ENCODE peak calls at places on chromosomes 1 and 21, in nine cellular contexts. Y is HCT116, D is stomach, O is testis, W is body of pancreas, M is GM12878, X is tibial nerve, I is gastrocnemius medialis, E is heart left ventricle. C is an unnamed sample. For H3K9me3, the result is how much of the 10 kb centered on the place peaks cover.

GRCh38 chr1:73144321-73144720 is 862.0 kb upstream of the NEGR1 start:
- DNase-seq in X (no peak), O (no peak), Y (no peak), M (no peak), W (no peak), D (no peak), E (no peak), I (no peak), C (no peak)

GRCh38 chr1:221742555-221743415 is 896 bp upstream of the DUSP10 start:
- DNase-seq in I (peak), M (no peak), X (peak), E (peak), W (peak), D (peak), O (peak), Y (peak), C (peak)

GRCh38 chr1:182174202-182174855 is 112.8 kb upstream of the ZNF648 start:
- DNase-seq in O (no peak), X (no peak), M (no peak), D (no peak), E (peak), W (no peak), Y (no peak), I (peak), C (no peak)

GRCh38 chr1:163596541-163597258 is 274.9 kb downstream of the NUF2 start:
- DNase-seq in X (no peak), E (no peak), D (no peak), M (no peak), I (no peak), O (no peak), W (no peak), Y (no peak), C (no peak)

GRCh38 chr1:161940866-161941591 is 82.6 kb downstream of the OLFML2B start:
- DNase-seq in X (no peak), D (no peak), O (no peak), I (no peak), M (no peak), Y (no peak), E (no peak), W (no peak), C (no peak)

GRCh38 chr1:194161591-194161990 is 975.2 kb upstream of the B3GALT2 start:
- DNase-seq in E (no peak), Y (no peak), M (no peak), O (no peak), D (no peak), I (no peak), W (no peak), X (no peak), C (peak)

GRCh38 chr1:110630770-110631663 is 24.9 kb upstream of the KCNA2 start:
- DNase-seq in O (peak), D (peak), W (peak), E (peak), I (peak), M (peak), X (no peak), Y (peak), C (peak)

GRCh38 chr1:109769335-109770078 is 5.8 kb upstream of the EPS8L3 start:
- DNase-seq in D (peak), W (no peak), E (no peak), X (peak), I (no peak), Y (no peak), M (no peak), O (no peak), C (no peak)

GRCh38 chr1:66048011-66048410 is 255.3 kb downstream of the PDE4B start:
- DNase-seq in Y (no peak), X (no peak), W (no peak), O (no peak), D (no peak), I (no peak), M (no peak), E (no peak), C (no peak)

GRCh38 chr21:41622831-41623548 is 115.0 kb upstream of the TMPRSS2 start:
- DNase-seq in D (no peak), M (no peak), Y (no peak), O (no peak), I (no peak), X (no peak), W (no peak), E (no peak), C (no peak)

GRCh38 chr1:184118051-184118450 is 66.5 kb downstream of the TSEN15 start:
- DNase-seq in M (no peak), E (no peak), I (peak), W (no peak), X (no peak), Y (no peak), O (no peak), D (no peak), C (no peak)

GRCh38 chr1:234701737-234702341 is 91.9 kb upstream of the IRF2BP2 start:
- DNase-seq in W (no peak), M (no peak), E (no peak), X (no peak), O (peak), I (no peak), Y (no peak), D (no peak), C (no peak)

GRCh38 chr1:204041803-204042505 is 31.0 kb upstream of the SOX13 start:
- DNase-seq in M (no peak), I (peak), O (no peak), Y (no peak), W (no peak), E (no peak), X (no peak), D (no peak), C (no peak)

GRCh38 chr1:235473808-235474207 is 30.4 kb downstream of the B3GALNT2 start:
- DNase-seq in Y (no peak), E (no peak), W (no peak), D (no peak), O (no peak), I (no peak), M (no peak), X (no peak), C (no peak)

GRCh38 chr1:22436948-22437347 is 14.7 kb upstream of the ZBTB40 start:
- DNase-seq in W (no peak), X (no peak), Y (no peak), M (no peak), O (no peak), E (no peak), D (no peak), I (no peak), C (no peak)

GRCh38 chr1:170017478-170017877 is 57.0 kb downstream of the KIFAP3 start:
- DNase-seq in O (no peak), I (no peak), W (no peak), M (no peak), D (no peak), E (no peak), X (no peak), Y (no peak), C (no peak)

GRCh38 chr21:18840239-18840638 is 436.7 kb upstream of the TMPRSS15 start:
- DNase-seq in D (no peak), X (no peak), M (no peak), O (no peak), E (no peak), W (no peak), Y (peak), I (no peak), C (no peak)

GRCh38 chr1:215539803-215540575 is 27.1 kb upstream of the KCTD3 start:
- DNase-seq in Y (no peak), O (peak), I (no peak), X (no peak), M (no peak), D (peak), E (no peak), W (peak), C (peak)

GRCh38 chr1:11795238-11795890 is 10.4 kb downstream of the MTHFR start:
- DNase-seq in Y (no peak), W (no peak), M (no peak), E (no peak), X (no peak), O (no peak), D (no peak), I (no peak), C (no peak)

GRCh38 chr21:31124005-31124404 is 85.7 kb upstream of the KRTAP19-8 start:
- DNase-seq in X (no peak), E (no peak), Y (no peak), O (peak), I (no peak), W (no peak), M (no peak), D (no peak), C (peak)

GRCh38 chr1:1299686-1300351 is 7.9 kb downstream of the ACAP3 start:
- DNase-seq in O (no peak), D (no peak), X (no peak), I (no peak), E (no peak), M (no peak), Y (no peak), W (no peak), C (no peak)

GRCh38 chr1:183472488-183473285 is at the start of gene SMG7:
- DNase-seq in O (peak), W (no peak), X (peak), I (peak), D (peak), Y (no peak), M (no peak), E (peak), C (peak)

GRCh38 chr1:248838357-248839167 is 538 bp downstream of the ZNF672 start:
- DNase-seq in O (peak), E (peak), X (peak), W (peak), D (peak), M (no peak), I (peak), Y (peak), C (peak)

GRCh38 chr21:42653492-42654061 is at the start of gene PDE9A:
- DNase-seq in E (peak), M (no peak), Y (no peak), W (peak), I (no peak), D (no peak), O (no peak), X (no peak), C (no peak)

GRCh38 chr1:29417971-29418370 is 181.6 kb downstream of the PTPRU start:
- DNase-seq in I (no peak), W (no peak), D (no peak), O (no peak), M (no peak), E (no peak), X (no peak), Y (no peak), C (no peak)

GRCh38 chr1:64050601-64051000 is 152.8 kb upstream of the UBE2U start:
- DNase-seq in Y (no peak), X (no peak), O (no peak), D (no peak), W (no peak), I (no peak), E (no peak), M (no peak), C (no peak)

GRCh38 chr1:29129916-29130315 is 6.2 kb upstream of the TMEM200B start:
- DNase-seq in E (no peak), D (no peak), O (no peak), M (no peak), X (no peak), Y (no peak), W (no peak), I (no peak), C (no peak)

GRCh38 chr21:28104346-28104745 is 888.3 kb downstream of the LTN1 start:
- DNase-seq in Y (no peak), D (no peak), X (no peak), M (no peak), O (no peak), W (no peak), E (no peak), I (no peak), C (no peak)

GRCh38 chr1:81876901-81877750 is 76.4 kb downstream of the ADGRL2 start:
- DNase-seq in W (no peak), E (no peak), X (no peak), I (no peak), Y (no peak), M (no peak), D (no peak), O (no peak), C (no peak)

GRCh38 chr1:225882008-225882698 is at the start of gene TMEM63A:
- DNase-seq in X (peak), I (peak), O (peak), M (peak), D (peak), Y (peak), E (peak), W (peak), C (peak)

GRCh38 chr1:242196101-242196500 is 197.2 kb upstream of the MAP1LC3C start:
- DNase-seq in M (no peak), O (no peak), E (no peak), W (no peak), D (no peak), Y (no peak), X (no peak), I (no peak), C (no peak)

GRCh38 chr1:202967684-202968281 is 726 bp upstream of the CYB5R1 start:
- DNase-seq in Y (no peak), W (no peak), D (no peak), O (no peak), E (no peak), M (no peak), I (no peak), X (no peak), C (no peak)

GRCh38 chr1:162108426-162108825 is 38.9 kb downstream of the NOS1AP start:
- DNase-seq in I (no peak), D (no peak), O (no peak), E (no peak), X (no peak), M (no peak), Y (no peak), W (no peak), C (no peak)

GRCh38 chr1:164767257-164768044 is 208.5 kb downstream of the PBX1 start:
- DNase-seq in D (no peak), M (no peak), Y (no peak), O (no peak), I (no peak), X (no peak), E (no peak), W (no peak), C (no peak)

GRCh38 chr1:218412181-218412580 is 67.0 kb downstream of the TGFB2 start:
- DNase-seq in Y (no peak), D (no peak), W (no peak), I (no peak), M (no peak), E (no peak), X (no peak), O (no peak), C (no peak)

GRCh38 chr1:9037476-9038337 is 11.5 kb upstream of the SLC2A7 start:
- DNase-seq in X (no peak), O (no peak), I (no peak), E (no peak), W (no peak), D (no peak), M (peak), Y (no peak), C (no peak)

GRCh38 chr1:54997711-54997986 is 1.1 kb upstream of the BSND start:
- DNase-seq in I (no peak), X (no peak), O (no peak), W (no peak), M (no peak), Y (no peak), D (no peak), E (no peak), C (no peak)

GRCh38 chr1:55000110-55000815 is 1.5 kb downstream of the BSND start:
- DNase-seq in D (no peak), W (no peak), I (no peak), X (no peak), Y (no peak), M (no peak), E (no peak), O (no peak), C (peak)

GRCh38 chr1:54998100-54998499 is 633 bp upstream of the BSND start:
- DNase-seq in W (no peak), D (no peak), O (no peak), I (no peak), Y (no peak), E (no peak), X (no peak), M (no peak), C (no peak)

GRCh38 chr1:54996869-54997710 is 1.6 kb upstream of the BSND start:
- DNase-seq in X (no peak), W (no peak), D (no peak), E (no peak), I (no peak), M (no peak), O (peak), Y (no peak), C (no peak)

GRCh38 chr1:54998677-54999076 is at the start of gene BSND:
- DNase-seq in X (no peak), D (no peak), E (no peak), Y (no peak), W (peak), I (no peak), O (peak), M (no peak), C (no peak)
- TF ChIP-seq POLR2A in X (no peak), D (no peak), E (no peak), Y (no peak), W (no peak), I (no peak), O (no peak), M (no peak), C (no peak)

DNA sequence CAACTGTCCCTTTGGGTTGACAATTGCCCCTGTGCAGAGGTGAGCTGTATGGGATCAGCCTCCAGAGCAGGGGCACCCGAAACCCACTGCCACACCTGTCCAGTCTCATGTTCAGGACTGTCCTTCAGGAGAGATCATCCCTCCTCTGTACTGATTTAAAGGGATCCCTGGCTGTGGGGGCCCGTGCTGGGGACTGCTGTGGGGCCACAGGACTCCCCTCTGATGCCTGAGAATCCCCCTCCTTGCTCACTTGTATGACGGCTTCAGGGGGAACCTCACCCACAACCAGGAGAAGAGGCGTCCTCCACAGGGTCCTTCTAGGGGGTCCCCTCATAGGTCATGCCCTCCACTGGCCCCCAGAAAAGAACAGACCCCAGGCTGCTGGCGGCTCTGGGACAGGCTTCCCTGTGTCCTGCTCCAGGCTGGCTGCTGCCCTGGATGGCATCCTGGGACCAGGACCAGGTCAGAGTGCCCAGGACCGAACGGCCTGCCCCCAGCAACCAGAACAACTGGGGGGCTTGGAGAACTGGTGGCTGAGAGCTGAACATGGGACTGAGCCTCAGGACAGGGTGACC is 77.5 kb upstream of the ACTRT2 start:
- DNase-seq in E (no peak), Y (no peak), I (no peak), W (peak), X (no peak), O (no peak), M (no peak), D (no peak), C (no peak)
- H3K9me3 ChIP-seq in E (under half), Y (under half), I (under half), W (under half), X (under half), O (under half), M (under half), D (under half), C (under half)

DNA sequence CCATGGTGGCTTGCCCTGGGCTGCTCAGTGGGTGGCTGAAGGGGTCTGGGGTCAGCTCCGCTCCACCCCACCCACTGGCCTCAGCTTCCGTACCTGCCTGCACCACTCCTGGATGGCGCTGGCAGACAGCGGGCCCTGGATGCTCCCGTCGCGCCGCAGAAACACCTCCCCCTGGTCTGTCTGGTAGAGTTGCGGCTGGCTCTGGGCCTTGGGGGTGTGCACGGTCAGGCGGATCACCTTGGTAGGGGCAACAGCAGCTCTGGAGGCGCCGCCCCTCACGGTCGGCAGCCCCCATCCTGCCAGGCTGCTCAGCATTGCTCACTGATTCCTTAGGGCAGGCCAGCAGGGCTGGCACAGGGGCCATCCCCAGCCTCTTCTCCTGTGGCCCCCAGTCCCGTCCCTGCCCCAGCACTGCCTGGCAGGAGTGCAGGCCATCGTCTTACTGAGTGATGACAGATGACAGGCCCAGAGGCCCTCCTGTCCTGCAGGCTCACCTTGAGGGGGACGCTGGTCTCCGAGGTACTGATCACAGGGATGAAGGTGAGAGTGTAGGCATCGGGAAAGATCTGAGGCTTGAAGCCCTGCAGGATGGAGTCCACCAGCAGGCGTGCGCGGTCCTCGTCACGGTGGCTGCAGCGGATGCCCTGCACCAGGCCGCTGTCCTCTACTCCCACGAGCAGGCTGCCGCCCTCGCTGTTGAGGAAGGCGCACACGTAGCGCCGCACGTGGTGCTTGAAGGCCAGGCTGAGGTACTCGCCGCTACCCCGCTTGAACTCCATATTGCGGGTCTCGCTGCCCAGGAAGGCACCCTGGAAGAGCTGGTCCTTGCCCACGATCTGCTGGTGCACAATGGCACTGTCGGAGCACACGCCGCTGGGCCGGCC is 4.1 kb downstream of the SLFNL1 start:
- DNase-seq in D (no peak), E (no peak), X (no peak), O (no peak), M (no peak), Y (no peak), I (no peak), W (no peak), C (no peak)
- TF ChIP-seq POLR2A in D (no peak), E (no peak), X (no peak), O (no peak), M (peak), Y (no peak), I (no peak), W (no peak), C (no peak)

GRCh38 chr1:180243517-180244221 is 13.6 kb downstream of the LHX4 start:
- DNase-seq in I (no peak), W (no peak), E (no peak), Y (no peak), D (no peak), X (no peak), O (no peak), M (no peak), C (no peak)

GRCh38 chr1:180244840-180245239 is 14.8 kb downstream of the LHX4 start:
- DNase-seq in E (no peak), I (no peak), W (no peak), Y (no peak), M (no peak), X (no peak), O (no peak), D (no peak), C (no peak)

GRCh38 chr1:180238675-180239074 is 8.6 kb downstream of the LHX4 start:
- DNase-seq in O (no peak), I (no peak), X (no peak), E (no peak), M (no peak), Y (no peak), D (no peak), W (no peak), C (no peak)

GRCh38 chr1:180239145-180240096 is 9.4 kb downstream of the LHX4 start:
- DNase-seq in I (no peak), M (no peak), D (no peak), W (no peak), X (no peak), E (no peak), O (no peak), Y (no peak), C (no peak)

GRCh38 chr1:180241716-180242544 is 11.9 kb downstream of the LHX4 start:
- DNase-seq in X (no peak), M (no peak), O (peak), E (no peak), I (no peak), Y (no peak), D (no peak), W (no peak), C (no peak)
- H3K9me3 ChIP-seq in X (under half), M (under half), O (under half), E (under half), I (under half), Y (under half), D (under half), W (under half), C (under half)

GRCh38 chr1:10495942-10496341 is 21.2 kb downstream of the PEX14 start:
- DNase-seq in W (no peak), E (no peak), O (no peak), M (no peak), D (peak), X (no peak), I (no peak), Y (no peak), C (no peak)
- TF ChIP-seq POLR2A in W (no peak), E (no peak), O (no peak), M (no peak), D (no peak), X (no peak), I (no peak), Y (no peak), C (no peak)